ENCODE peak calls at places on chromosomes 4 and X, in seven cellular contexts. One of them, this sample, is unnamed.

GRCh38 chrX:54358424-54359211 is 772 bp upstream of the WNK3 start:
- DNase-seq in naive B cell: peak
- DNase-seq in SW 1271: peak
- DNase-seq in NCI-H1092 treated with DMSO at 0.1 percent for 48 hours: peak
- DNase-seq in EH: peak
- DNase-seq in endothelial cell: peak
- DNase-seq in NCI-H2081: peak
- DNase-seq in this sample: peak

GRCh38 chrX:40158036-40158706 is 60.4 kb upstream of the BCOR start:
- DNase-seq in endothelial cell: peak
- DNase-seq in NCI-H1092 treated with DMSO at 0.1 percent for 48 hours: peak
- DNase-seq in EH: peak
- DNase-seq in SW 1271: no peak
- DNase-seq in NCI-H2081: peak
- DNase-seq in naive B cell: no peak
- DNase-seq in this sample: peak

GRCh38 chr4:147843162-147843561 is 111.3 kb downstream of the ARHGAP10 start:
- DNase-seq in EH: no peak
- DNase-seq in endothelial cell: no peak
- DNase-seq in NCI-H2081: peak
- DNase-seq in NCI-H1092 treated with DMSO at 0.1 percent for 48 hours: no peak
- DNase-seq in naive B cell: no peak
- DNase-seq in SW 1271: no peak
- DNase-seq in this sample: no peak

GRCh38 chrX:36650622-36651021 is 357.5 kb upstream of the FAM47C start:
- DNase-seq in EH: no peak
- DNase-seq in NCI-H2081: no peak
- DNase-seq in endothelial cell: no peak
- DNase-seq in naive B cell: no peak
- DNase-seq in NCI-H1092 treated with DMSO at 0.1 percent for 48 hours: no peak
- DNase-seq in SW 1271: no peak
- DNase-seq in this sample: no peak

GRCh38 chrX:34866636-34867035 is 76.0 kb upstream of the FAM47B start:
- DNase-seq in SW 1271: no peak
- DNase-seq in NCI-H2081: no peak
- DNase-seq in EH: peak
- DNase-seq in naive B cell: no peak
- DNase-seq in NCI-H1092 treated with DMSO at 0.1 percent for 48 hours: no peak
- DNase-seq in endothelial cell: no peak
- DNase-seq in this sample: no peak

GRCh38 chr4:105951198-105951597 is 55.9 kb downstream of the NPNT start:
- DNase-seq in endothelial cell: no peak
- DNase-seq in SW 1271: no peak
- DNase-seq in naive B cell: no peak
- DNase-seq in NCI-H2081: no peak
- DNase-seq in EH: peak
- DNase-seq in NCI-H1092 treated with DMSO at 0.1 percent for 48 hours: no peak
- DNase-seq in this sample: no peak

GRCh38 chr4:165474784-165475705 is 96.2 kb downstream of the CPE start:
- DNase-seq in SW 1271: no peak
- DNase-seq in NCI-H1092 treated with DMSO at 0.1 percent for 48 hours: no peak
- DNase-seq in NCI-H2081: no peak
- DNase-seq in naive B cell: no peak
- DNase-seq in endothelial cell: no peak
- DNase-seq in EH: no peak
- DNase-seq in this sample: no peak

GRCh38 chr4:134747108-134747805 is 545.7 kb upstream of the PABPC4L start:
- DNase-seq in naive B cell: no peak
- DNase-seq in NCI-H2081: no peak
- DNase-seq in EH: peak
- DNase-seq in endothelial cell: no peak
- DNase-seq in NCI-H1092 treated with DMSO at 0.1 percent for 48 hours: no peak
- DNase-seq in SW 1271: no peak
- DNase-seq in this sample: no peak

GRCh38 chr4:165347647-165348569 is 20.4 kb downstream of the MSMO1 start:
- DNase-seq in endothelial cell: no peak
- DNase-seq in EH: no peak
- DNase-seq in NCI-H2081: no peak
- DNase-seq in NCI-H1092 treated with DMSO at 0.1 percent for 48 hours: no peak
- DNase-seq in SW 1271: no peak
- DNase-seq in naive B cell: no peak
- DNase-seq in this sample: no peak

GRCh38 chr4:147560632-147561031 is 56.6 kb upstream of the TMEM184C start:
- DNase-seq in endothelial cell: no peak
- DNase-seq in SW 1271: no peak
- DNase-seq in EH: peak
- DNase-seq in NCI-H1092 treated with DMSO at 0.1 percent for 48 hours: no peak
- DNase-seq in NCI-H2081: no peak
- DNase-seq in naive B cell: no peak
- DNase-seq in this sample: no peak

This sample was measured in NCI-H345.